ENCODE peak calls at places on chromosomes 3 and 15, in eight cellular contexts. H is H4, K is H9, R is endothelial cell, J is T-helper 17 cell, V is NCI-H1694, W is GM04504, P is foreskin fibroblast. M is an unnamed sample.

GRCh38 chr15:77642793-77643430 is 10.2 kb upstream of the LINGO1 start:
- DNase-seq in H (no peak), K (no peak), R (no peak), J (no peak), V (no peak), W (no peak), P (no peak), M (no peak)

GRCh38 chr15:90819390-90819789 is 49.0 kb upstream of the FURIN start:
- DNase-seq in H (no peak), K (no peak), R (no peak), J (no peak), V (no peak), W (no peak), P (no peak), M (no peak)

GRCh38 chr3:64267774-64268604 is 42.7 kb upstream of the PRICKLE2 start:
- DNase-seq in H (no peak), K (peak), R (peak), J (no peak), V (no peak), W (peak), P (peak), M (peak)

GRCh38 chr3:40255532-40255931 is 54.0 kb upstream of the EIF1B start:
- DNase-seq in H (no peak), K (no peak), R (no peak), J (no peak), V (no peak), W (no peak), P (no peak), M (no peak)

GRCh38 chr3:112815981-112816380 is 30.7 kb downstream of the CD200R1L start:
- DNase-seq in H (no peak), K (no peak), R (no peak), J (no peak), V (no peak), W (no peak), P (peak), M (peak)

GRCh38 chr3:105369501-105370371 is 3.0 kb downstream of the ALCAM start:
- DNase-seq in H (peak), K (peak), R (peak), J (peak), V (peak), W (peak), P (peak), M (no peak)

GRCh38 chr3:133490468-133491351 is 82.8 kb upstream of the CDV3 start:
- DNase-seq in H (no peak), K (no peak), R (no peak), J (no peak), V (no peak), W (no peak), P (no peak), M (no peak)

GRCh38 chr3:121698513-121698912 is 37.8 kb upstream of the HCLS1 start:
- DNase-seq in H (no peak), K (no peak), R (no peak), J (no peak), V (no peak), W (no peak), P (no peak), M (no peak)

GRCh38 chr15:65338366-65338765 is 33.9 kb downstream of the RNU5B-1 start:
- DNase-seq in H (no peak), K (no peak), R (no peak), J (no peak), V (no peak), W (no peak), P (no peak), M (no peak)

GRCh38 chr15:68982002-68982401 is 32.5 kb upstream of the NOX5 start:
- DNase-seq in H (no peak), K (no peak), R (no peak), J (no peak), V (peak), W (no peak), P (no peak), M (no peak)

GRCh38 chr3:157081681-157082210 is 78.2 kb downstream of the CCNL1 start:
- DNase-seq in H (peak), K (peak), R (peak), J (peak), V (no peak), W (peak), P (peak), M (peak)

GRCh38 chr3:170355738-170356595 is 1.5 kb upstream of the SKIL start:
- DNase-seq in H (peak), K (peak), R (peak), J (peak), V (peak), W (no peak), P (no peak), M (no peak)

M was measured in AG04450.